ENCODE peak calls at places on chromosomes 13 and 19, in six cellular contexts. S is NB4; T is stimulated activated CD4-positive, alpha-beta T cell treated with anti-CD3 and anti-CD28 coated beads, Interleukin-2, amount 100 ng/mL, for 48 hours; O is HAP-1; E is CD4-positive, CD25-positive, alpha-beta regulatory T cell; F is RWPE1. M is an unnamed sample.

GRCh38 chr13:46149272-46150133 is 32.5 kb downstream of the LCP1 start:
- DNase-seq in O (no peak), T (no peak), E (no peak), S (no peak), F (no peak), M (no peak)

GRCh38 chr19:51194527-51195315 is 30.2 kb upstream of the CD33 start:
- DNase-seq in O (no peak), T (no peak), E (peak; percentile 2), S (peak; percentile 59), F (peak; percentile 20), M (no peak)

GRCh38 chr13:46211521-46212351 is at the start of gene LRRC63:
- DNase-seq in O (peak; percentile 90), E (peak; percentile 76), S (peak; percentile 92), T (peak; percentile 75), F (peak; percentile 40), M (peak; percentile 87)

GRCh38 chr19:658916-659839 is 3.8 kb downstream of the RNF126 start:
- DNase-seq in E (no peak), O (no peak), S (no peak), F (peak; percentile 82), T (no peak), M (peak; percentile 29)

GRCh38 chr19:11195169-11195568 is 2.2 kb downstream of the KANK2 start:
- DNase-seq in E (no peak), F (no peak), S (no peak), T (no peak), O (no peak), M (no peak)

GRCh38 chr13:110358381-110358780 is 51.3 kb downstream of the COL4A2 start:
- DNase-seq in T (no peak), F (no peak), E (no peak), O (no peak), S (no peak), M (no peak)

GRCh38 chr13:33931397-33931987 is 113.5 kb downstream of the RFC3 start:
- DNase-seq in E (no peak), O (peak; percentile 62), T (no peak), S (peak; percentile 64), F (peak; percentile 30), M (peak; percentile 75)

GRCh38 chr19:56167064-56167578 is 8.7 kb upstream of the GALP start:
- DNase-seq in T (no peak), E (no peak), O (no peak), S (peak; percentile 17), F (peak; percentile 34), M (peak; percentile 74)

GRCh38 chr13:29503041-29503837 is 92.2 kb downstream of the SLC7A1 start:
- DNase-seq in S (no peak), F (no peak), E (no peak), O (no peak), T (no peak), M (peak; percentile 25)